ENCODE peak calls at places on chromosomes 4 and X, in six cellular contexts. T, I, Z, U, W and K are unnamed samples.

GRCh38 chrX:63918611-63919010 is 133.6 kb upstream of the ARHGEF9 start:
- DNase-seq in I (peak), U (no peak), T (no peak), W (no peak), Z (peak), K (no peak)

GRCh38 chrX:154396948-154397887 is 959 bp upstream of the RPL10 start:
- DNase-seq in U (peak), W (peak), I (peak), Z (peak), T (peak), K (peak)

GRCh38 chrX:132745593-132745992 is 212.8 kb downstream of the HS6ST2 start:
- DNase-seq in I (no peak), T (no peak), Z (no peak), U (no peak), W (no peak), K (no peak)

GRCh38 chrX:107135076-107135964 is 16.7 kb upstream of the RBM41 start:
- DNase-seq in I (no peak), T (no peak), Z (peak), W (peak), U (no peak), K (peak)

GRCh38 chr4:127601029-127601428 is 31.7 kb upstream of the INTU start:
- DNase-seq in U (no peak), W (peak), T (no peak), Z (peak), I (no peak), K (peak)

GRCh38 chr4:109631709-109632108 is 71.5 kb downstream of the CASP6 start:
- DNase-seq in T (no peak), W (peak), U (peak), I (peak), Z (no peak), K (peak)

GRCh38 chr4:158789853-158790252 is 21.0 kb downstream of the FNIP2 start:
- DNase-seq in T (no peak), U (no peak), I (no peak), W (no peak), Z (no peak), K (no peak)

GRCh38 chr4:25443851-25444250 is 66.8 kb downstream of the ANAPC4 start:
- DNase-seq in T (no peak), I (no peak), Z (no peak), W (no peak), U (no peak), K (no peak)

GRCh38 chrX:118493653-118494297 is 1.8 kb upstream of the DOCK11 start:
- DNase-seq in U (no peak), Z (no peak), W (no peak), T (no peak), I (no peak), K (no peak)

GRCh38 chr4:28621541-28621940 is 1760.9 kb downstream of the STIM2 start:
- DNase-seq in Z (peak), U (no peak), W (no peak), I (no peak), T (no peak), K (peak)

GRCh38 chr4:140233811-140234696 is 80.1 kb upstream of the MAML3 start:
- DNase-seq in Z (peak), I (no peak), W (peak), U (no peak), T (no peak), K (peak)

GRCh38 chr4:17939061-17939460 is 82.5 kb downstream of the LCORL start:
- DNase-seq in I (no peak), T (no peak), U (no peak), W (peak), Z (no peak), K (no peak)

GRCh38 chr4:17932041-17932440 is 89.5 kb downstream of the LCORL start:
- DNase-seq in I (no peak), U (no peak), T (no peak), Z (peak), W (no peak), K (no peak)

GRCh38 chr4:17934286-17934685 is 87.3 kb downstream of the LCORL start:
- DNase-seq in Z (no peak), W (peak), I (no peak), U (no peak), T (no peak), K (peak)
- TF ChIP-seq CTCF in Z (no peak), W (peak), I (no peak), U (no peak), T (no peak), K (peak)

GRCh38 chrX:79270401-79270800 is 96.7 kb downstream of the ITM2A start:
- DNase-seq in W (peak), Z (no peak), I (peak), T (peak), U (peak), K (no peak)
- TF ChIP-seq CTCF in W (peak), Z (no peak), I (peak), T (peak), U (no peak), K (no peak)

GRCh38 chrX:101385795-101386541 is at the start of gene BTK:
- DNase-seq in W (no peak), U (peak), T (peak), I (no peak), Z (no peak), K (no peak)

GRCh38 chrX:101391831-101392230 is 1.0 kb downstream of the RPL36A start:
- DNase-seq in I (no peak), U (no peak), Z (no peak), W (no peak), T (no peak), K (no peak)

GRCh38 chrX:101386542-101386885 is 523 bp upstream of the BTK start:
- DNase-seq in U (no peak), T (no peak), W (no peak), I (no peak), Z (no peak), K (no peak)

GRCh38 chrX:101390664-101391525 is at the start of gene RPL36A:
- DNase-seq in T (peak), W (peak), I (peak), Z (peak), U (peak), K (peak)

GRCh38 chrX:101388604-101389003 is 2.2 kb upstream of the RPL36A start:
- DNase-seq in T (no peak), I (no peak), U (no peak), Z (no peak), W (no peak), K (no peak)
- TF ChIP-seq CTCF in T (no peak), I (no peak), U (no peak), Z (no peak), W (no peak), K (no peak)

GRCh38 chr4:119955256-119955655 is 111.4 kb downstream of the MAD2L1 start:
- DNase-seq in U (no peak), Z (no peak), W (no peak), I (no peak), T (no peak), K (no peak)
- TF ChIP-seq CTCF in U (no peak), Z (no peak), W (no peak), I (no peak), T (no peak), K (no peak)

GRCh38 chr4:56657818-56658217 is 23.3 kb downstream of the HOPX start:
- DNase-seq in Z (no peak), U (no peak), T (no peak), I (no peak), W (no peak), K (no peak)

GRCh38 chr4:56655627-56656345 is 25.3 kb downstream of the HOPX start:
- DNase-seq in T (peak), U (no peak), Z (peak), W (no peak), I (peak), K (no peak)

GRCh38 chr4:56657128-56657527 is 24.0 kb downstream of the HOPX start:
- DNase-seq in I (no peak), Z (peak), U (no peak), T (no peak), W (no peak), K (no peak)

GRCh38 chr4:56655209-56655626 is 25.9 kb downstream of the HOPX start:
- DNase-seq in I (peak), T (peak), W (peak), Z (peak), U (no peak), K (no peak)

GRCh38 chr4:56656346-56656643 is 24.8 kb downstream of the HOPX start:
- DNase-seq in U (no peak), I (peak), T (peak), Z (peak), W (no peak), K (no peak)
- TF ChIP-seq CTCF in U (no peak), I (peak), T (no peak), Z (peak), W (peak), K (peak)

DNA sequence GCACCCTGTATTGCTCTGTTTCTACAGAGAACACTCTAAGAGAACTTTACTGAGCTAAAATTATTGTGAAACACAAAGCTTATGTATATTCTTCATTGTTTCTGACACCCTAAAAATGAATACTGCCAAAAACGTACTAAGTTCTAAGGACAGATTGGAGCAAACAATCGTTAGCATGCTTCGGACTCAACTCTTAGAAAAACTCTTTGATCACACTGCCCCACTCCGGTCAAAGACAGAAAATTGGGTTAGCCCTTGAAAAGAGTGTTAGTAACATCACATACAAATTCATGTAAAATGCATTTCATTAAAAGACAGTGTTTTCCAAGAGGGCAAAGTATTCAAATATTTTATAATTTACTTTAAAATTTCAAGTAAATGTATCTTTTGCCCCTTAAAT is 177.4 kb downstream of the DCHS2 start:
- DNase-seq in W (peak), I (peak), Z (peak), T (no peak), U (no peak), K (peak)
- TF ChIP-seq CTCF in W (peak), I (peak), Z (peak), T (no peak), U (no peak), K (peak)

GRCh38 chr4:80362578-80363181 is 27.1 kb downstream of the CFAP299 start:
- DNase-seq in Z (peak), I (peak), U (no peak), T (no peak), W (peak), K (peak)

GRCh38 chr4:80365928-80366327 is 30.4 kb downstream of the CFAP299 start:
- DNase-seq in T (peak), U (peak), W (peak), Z (peak), I (peak), K (peak)

GRCh38 chr4:80360900-80361299 is 25.4 kb downstream of the CFAP299 start:
- DNase-seq in W (no peak), U (no peak), Z (peak), T (no peak), I (no peak), K (peak)

GRCh38 chr4:80360102-80360501 is 24.6 kb downstream of the CFAP299 start:
- DNase-seq in I (no peak), U (no peak), W (no peak), Z (no peak), T (no peak), K (no peak)

DNA sequence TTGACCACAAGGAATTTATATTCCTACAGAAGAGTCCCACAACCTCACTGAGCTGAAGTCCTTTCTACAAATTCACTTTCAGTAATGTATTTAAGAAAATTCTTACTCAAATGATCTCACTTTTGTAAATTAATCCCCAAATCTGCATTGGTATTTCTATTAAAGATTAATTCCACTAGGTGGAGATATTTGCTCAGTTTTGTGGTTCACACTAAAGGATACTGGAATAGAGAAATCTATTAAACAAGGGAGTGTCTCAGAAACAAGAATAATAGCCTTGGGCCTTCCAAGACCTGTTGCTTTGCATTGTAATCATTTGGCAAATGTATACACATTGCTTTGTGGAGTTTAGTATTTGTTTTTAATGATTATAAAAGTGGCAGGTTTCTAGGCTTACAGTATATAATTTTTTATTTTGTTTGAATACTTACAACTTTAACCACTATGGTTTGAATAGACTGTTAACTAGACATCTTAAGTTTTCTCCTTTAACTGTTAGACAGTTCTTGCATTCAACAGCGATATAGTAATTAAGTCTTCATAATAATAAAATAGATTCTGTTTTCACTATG is 25.9 kb downstream of the CFAP299 start:
- DNase-seq in Z (peak), T (no peak), I (peak), W (peak), U (no peak), K (peak)
- TF ChIP-seq CTCF in Z (peak), T (peak), I (peak), W (peak), U (no peak), K (peak)

GRCh38 chrX:112841114-112841819 is 636 bp upstream of the AMOT start:
- DNase-seq in T (peak), W (peak), Z (peak), U (peak), I (peak), K (peak)
- TF ChIP-seq CTCF in T (no peak), W (no peak), Z (no peak), U (no peak), I (no peak), K (no peak)

GRCh38 chrX:38494239-38494823 is 67.0 kb upstream of the TSPAN7 start:
- DNase-seq in Z (no peak), I (no peak), T (no peak), U (no peak), W (no peak), K (no peak)

GRCh38 chrX:38484607-38485498 is 76.5 kb upstream of the TSPAN7 start:
- DNase-seq in U (no peak), Z (no peak), I (no peak), T (no peak), W (no peak), K (no peak)

DNA sequence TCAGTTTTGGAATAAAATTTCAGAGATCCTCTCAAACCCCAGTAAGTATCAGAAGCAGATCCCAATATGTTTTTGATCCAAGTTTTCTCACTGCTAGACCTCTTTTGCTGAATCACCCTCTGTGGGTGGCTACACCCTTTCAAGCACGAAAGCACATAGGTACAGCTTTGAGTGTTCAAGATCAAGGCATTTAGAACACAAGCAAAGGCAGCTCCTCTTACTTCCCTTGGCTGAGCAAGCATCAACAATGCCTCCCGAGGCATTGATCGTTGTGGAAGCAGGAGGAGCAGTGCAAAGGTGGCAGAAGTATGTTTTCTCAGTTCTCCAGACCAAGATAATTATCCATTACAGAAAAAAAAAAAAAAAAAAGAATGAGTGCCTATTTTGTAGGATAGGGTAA is 72.0 kb upstream of the TSPAN7 start:
- DNase-seq in W (no peak), T (no peak), U (no peak), I (no peak), Z (peak), K (no peak)
- TF ChIP-seq CTCF in W (no peak), T (no peak), U (no peak), I (no peak), Z (no peak), K (no peak)

GRCh38 chr4:150321113-150321512 is 242.9 kb downstream of the DCLK2 start:
- DNase-seq in I (no peak), W (no peak), T (no peak), U (no peak), Z (peak), K (no peak)

GRCh38 chr4:150327262-150327780 is 249.1 kb downstream of the DCLK2 start:
- DNase-seq in Z (no peak), T (no peak), U (no peak), I (no peak), W (peak), K (no peak)

GRCh38 chr4:150328496-150328895 is 250.3 kb downstream of the DCLK2 start:
- DNase-seq in I (no peak), T (no peak), Z (no peak), U (no peak), W (no peak), K (no peak)

GRCh38 chr4:150325872-150326271 is 247.6 kb downstream of the DCLK2 start:
- DNase-seq in W (no peak), I (no peak), Z (no peak), T (no peak), U (no peak), K (peak)

DNA sequence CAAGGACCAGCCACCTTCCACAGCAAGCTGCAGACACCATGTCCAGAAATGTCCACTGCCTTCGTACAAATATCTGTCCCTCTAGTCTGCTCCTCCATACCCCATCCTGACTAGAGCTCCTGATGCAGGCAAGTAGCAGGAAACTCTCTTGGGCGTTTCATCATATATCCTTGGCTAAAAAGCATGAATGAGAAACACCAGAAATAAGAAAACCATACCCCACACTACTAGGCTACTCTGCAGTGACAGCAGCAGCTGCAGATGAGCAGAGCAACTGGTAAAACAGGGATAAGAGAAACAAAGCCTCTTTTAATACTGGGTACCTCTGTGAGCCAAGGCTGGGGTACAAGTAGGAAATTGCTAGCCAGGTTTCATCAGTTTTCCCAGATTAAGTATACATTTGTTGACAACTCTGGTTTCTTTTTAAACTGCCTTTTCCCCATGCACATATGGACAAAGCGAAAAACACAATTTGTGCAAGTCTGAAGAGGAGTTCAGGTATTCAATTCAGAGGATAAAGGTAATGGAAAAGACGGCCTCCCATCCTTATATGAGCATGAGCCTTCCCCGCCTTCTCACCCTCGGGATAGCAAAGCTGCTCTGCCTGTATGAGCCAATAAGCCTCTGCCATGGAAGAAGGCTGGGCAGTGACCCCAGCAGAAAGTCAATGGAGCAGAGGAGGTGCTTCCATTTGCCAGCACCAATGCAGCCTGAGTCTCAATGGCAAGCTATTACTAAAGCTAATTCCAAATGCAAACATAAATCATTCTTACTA is 245.5 kb downstream of the DCLK2 start:
- DNase-seq in T (no peak), U (no peak), I (peak), Z (no peak), W (peak), K (peak)
- TF ChIP-seq CTCF in T (no peak), U (no peak), I (no peak), Z (no peak), W (no peak), K (no peak)